ENCODE peak calls at places on chromosomes 7 and 10, in seven cellular contexts. One of them, this sample, is unnamed.

GRCh38 chr7:7099584-7100014 is 82.7 kb upstream of the C1GALT1 start:
- DNase-seq in foreskin fibroblast: peak
- DNase-seq in IMR-90: peak
- DNase-seq in CD8-positive, alpha-beta T cell: no peak
- DNase-seq in cardiac muscle cell: peak
- DNase-seq in Panc1: peak
- DNase-seq in A549: peak
- DNase-seq in this sample: peak

GRCh38 chr7:75861636-75862035 is 17.2 kb upstream of the RHBDD2 start:
- DNase-seq in foreskin fibroblast: no peak
- DNase-seq in IMR-90: peak
- DNase-seq in CD8-positive, alpha-beta T cell: no peak
- DNase-seq in cardiac muscle cell: peak
- DNase-seq in Panc1: no peak
- DNase-seq in A549: no peak
- DNase-seq in this sample: peak

GRCh38 chr7:26583094-26583493 is 281.3 kb downstream of the SKAP2 start:
- DNase-seq in foreskin fibroblast: no peak
- DNase-seq in IMR-90: no peak
- DNase-seq in CD8-positive, alpha-beta T cell: no peak
- DNase-seq in cardiac muscle cell: no peak
- DNase-seq in Panc1: no peak
- DNase-seq in A549: no peak
- DNase-seq in this sample: no peak

GRCh38 chr10:3889961-3890522 is 105.0 kb upstream of the KLF6 start:
- DNase-seq in foreskin fibroblast: peak
- DNase-seq in IMR-90: peak
- DNase-seq in CD8-positive, alpha-beta T cell: no peak
- DNase-seq in cardiac muscle cell: peak
- DNase-seq in Panc1: no peak
- DNase-seq in A549: peak
- DNase-seq in this sample: peak

GRCh38 chr7:134782121-134782623 is 2.7 kb downstream of the CALD1 start:
- DNase-seq in foreskin fibroblast: no peak
- DNase-seq in IMR-90: peak
- DNase-seq in CD8-positive, alpha-beta T cell: no peak
- DNase-seq in cardiac muscle cell: peak
- DNase-seq in Panc1: no peak
- DNase-seq in A549: no peak
- DNase-seq in this sample: peak

GRCh38 chr10:78383378-78383777 is 349.7 kb downstream of the RPS24 start:
- DNase-seq in foreskin fibroblast: no peak
- DNase-seq in IMR-90: no peak
- DNase-seq in CD8-positive, alpha-beta T cell: no peak
- DNase-seq in cardiac muscle cell: no peak
- DNase-seq in Panc1: no peak
- DNase-seq in A549: no peak
- DNase-seq in this sample: no peak

GRCh38 chr7:129688503-129689222 is 77.1 kb downstream of the NRF1 start:
- DNase-seq in foreskin fibroblast: no peak
- DNase-seq in IMR-90: no peak
- DNase-seq in CD8-positive, alpha-beta T cell: no peak
- DNase-seq in cardiac muscle cell: no peak
- DNase-seq in Panc1: no peak
- DNase-seq in A549: no peak
- DNase-seq in this sample: peak

GRCh38 chr7:27174077-27175004 is at the start of gene HOXA10:
- DNase-seq in foreskin fibroblast: no peak
- DNase-seq in IMR-90: no peak
- DNase-seq in CD8-positive, alpha-beta T cell: no peak
- DNase-seq in cardiac muscle cell: no peak
- DNase-seq in Panc1: no peak
- DNase-seq in A549: no peak
- DNase-seq in this sample: peak

GRCh38 chr7:142451346-142451745 is 193.5 kb upstream of the PRSS58 start:
- DNase-seq in foreskin fibroblast: no peak
- DNase-seq in IMR-90: no peak
- DNase-seq in CD8-positive, alpha-beta T cell: no peak
- DNase-seq in cardiac muscle cell: no peak
- DNase-seq in Panc1: no peak
- DNase-seq in A549: no peak
- DNase-seq in this sample: no peak

DNA sequence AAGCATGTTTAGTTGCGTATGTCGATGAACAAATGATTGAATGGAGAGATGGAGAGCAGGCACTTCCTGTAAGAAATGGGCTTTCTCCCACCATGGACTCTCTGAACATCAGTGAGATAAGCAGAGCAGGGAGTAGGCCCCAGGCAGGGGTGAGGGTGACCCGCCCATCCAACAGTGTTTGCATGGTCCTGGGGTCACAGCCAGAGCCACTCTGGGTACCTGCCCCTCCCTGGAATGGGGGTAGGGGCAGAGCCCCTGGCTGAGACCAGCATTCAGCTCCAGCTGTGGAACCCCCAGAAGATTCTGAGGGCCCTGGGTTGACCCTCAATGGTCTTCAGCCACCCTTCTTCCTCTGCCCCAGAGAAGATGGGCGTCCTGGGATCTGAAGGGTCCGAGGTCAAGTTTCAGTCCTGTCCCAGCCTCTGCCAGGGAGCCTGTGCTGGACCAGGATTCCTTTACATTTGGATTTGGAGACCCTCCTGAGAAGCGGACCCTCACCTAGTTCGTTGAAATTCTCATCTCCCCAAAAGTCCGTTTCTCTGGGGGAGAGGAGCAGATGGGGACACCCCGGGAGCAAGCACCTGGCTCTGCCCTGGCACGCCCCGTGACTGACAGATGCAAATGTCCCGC is 2.4 kb upstream of the FGF8 start:
- DNase-seq in foreskin fibroblast: no peak
- DNase-seq in IMR-90: no peak
- DNase-seq in CD8-positive, alpha-beta T cell: no peak
- DNase-seq in cardiac muscle cell: no peak
- DNase-seq in Panc1: no peak
- DNase-seq in A549: no peak
- DNase-seq in this sample: no peak
- H3K4me3 ChIP-seq in foreskin fibroblast: no peak
- H3K4me3 ChIP-seq in IMR-90: no peak
- H3K4me3 ChIP-seq in CD8-positive, alpha-beta T cell: no peak
- H3K4me3 ChIP-seq in cardiac muscle cell: peak
- H3K4me3 ChIP-seq in Panc1: no peak
- H3K4me3 ChIP-seq in A549: no peak
- H3K4me3 ChIP-seq in this sample: no peak

GRCh38 chr7:1348836-1349335 is 110.4 kb downstream of the MICALL2 start:
- DNase-seq in foreskin fibroblast: no peak
- DNase-seq in IMR-90: no peak
- DNase-seq in CD8-positive, alpha-beta T cell: no peak
- DNase-seq in cardiac muscle cell: no peak
- DNase-seq in Panc1: no peak
- DNase-seq in A549: no peak
- DNase-seq in this sample: no peak
- TF ChIP-seq CTCF in foreskin fibroblast: no peak
- TF ChIP-seq CTCF in IMR-90: no peak
- TF ChIP-seq CTCF in CD8-positive, alpha-beta T cell: no peak
- TF ChIP-seq CTCF in cardiac muscle cell: no peak
- TF ChIP-seq CTCF in Panc1: no peak
- TF ChIP-seq CTCF in A549: no peak
- TF ChIP-seq CTCF in this sample: no peak

GRCh38 chr7:121797283-121798037 is 75.5 kb upstream of the PTPRZ1 start:
- DNase-seq in foreskin fibroblast: no peak
- DNase-seq in IMR-90: no peak
- DNase-seq in CD8-positive, alpha-beta T cell: no peak
- DNase-seq in cardiac muscle cell: peak
- DNase-seq in Panc1: no peak
- DNase-seq in A549: no peak
- DNase-seq in this sample: peak
- H3K4me3 ChIP-seq in foreskin fibroblast: no peak
- H3K4me3 ChIP-seq in IMR-90: no peak
- H3K4me3 ChIP-seq in CD8-positive, alpha-beta T cell: no peak
- H3K4me3 ChIP-seq in cardiac muscle cell: no peak
- H3K4me3 ChIP-seq in Panc1: no peak
- H3K4me3 ChIP-seq in A549: no peak
- H3K4me3 ChIP-seq in this sample: no peak

GRCh38 chr10:63819753-63820347 is 298.6 kb downstream of the REEP3 start:
- DNase-seq in foreskin fibroblast: peak
- DNase-seq in IMR-90: peak
- DNase-seq in CD8-positive, alpha-beta T cell: no peak
- DNase-seq in cardiac muscle cell: peak
- DNase-seq in Panc1: peak
- DNase-seq in A549: peak
- DNase-seq in this sample: peak
- TF ChIP-seq CTCF in foreskin fibroblast: peak
- TF ChIP-seq CTCF in IMR-90: peak
- TF ChIP-seq CTCF in CD8-positive, alpha-beta T cell: no peak
- TF ChIP-seq CTCF in cardiac muscle cell: peak
- TF ChIP-seq CTCF in Panc1: peak
- TF ChIP-seq CTCF in A549: peak
- TF ChIP-seq CTCF in this sample: peak

DNA sequence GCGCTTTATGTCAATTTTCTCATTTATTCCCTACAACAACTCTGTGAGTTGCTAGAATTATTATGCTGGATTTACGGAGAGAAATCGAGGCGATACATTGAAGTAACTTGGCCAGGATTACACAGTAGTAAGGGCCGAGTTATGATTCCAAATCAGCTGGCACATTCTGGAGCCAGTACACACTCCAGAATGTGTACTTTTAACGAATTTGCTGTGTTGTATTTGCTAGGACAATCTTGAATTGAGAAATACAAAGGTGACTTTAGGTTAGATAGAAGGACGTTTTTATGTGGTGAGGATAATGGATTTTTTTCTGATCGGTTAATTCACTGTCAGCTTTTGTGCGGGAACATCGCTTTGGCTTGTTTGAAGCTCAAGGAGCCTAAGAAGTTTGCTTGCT is 1.4 kb downstream of the ATRNL1 start:
- DNase-seq in foreskin fibroblast: no peak
- DNase-seq in IMR-90: no peak
- DNase-seq in CD8-positive, alpha-beta T cell: no peak
- DNase-seq in cardiac muscle cell: no peak
- DNase-seq in Panc1: no peak
- DNase-seq in A549: no peak
- DNase-seq in this sample: no peak
- H3K4me3 ChIP-seq in foreskin fibroblast: no peak
- H3K4me3 ChIP-seq in IMR-90: no peak
- H3K4me3 ChIP-seq in CD8-positive, alpha-beta T cell: no peak
- H3K4me3 ChIP-seq in cardiac muscle cell: peak
- H3K4me3 ChIP-seq in Panc1: peak
- H3K4me3 ChIP-seq in A549: no peak
- H3K4me3 ChIP-seq in this sample: no peak

DNA sequence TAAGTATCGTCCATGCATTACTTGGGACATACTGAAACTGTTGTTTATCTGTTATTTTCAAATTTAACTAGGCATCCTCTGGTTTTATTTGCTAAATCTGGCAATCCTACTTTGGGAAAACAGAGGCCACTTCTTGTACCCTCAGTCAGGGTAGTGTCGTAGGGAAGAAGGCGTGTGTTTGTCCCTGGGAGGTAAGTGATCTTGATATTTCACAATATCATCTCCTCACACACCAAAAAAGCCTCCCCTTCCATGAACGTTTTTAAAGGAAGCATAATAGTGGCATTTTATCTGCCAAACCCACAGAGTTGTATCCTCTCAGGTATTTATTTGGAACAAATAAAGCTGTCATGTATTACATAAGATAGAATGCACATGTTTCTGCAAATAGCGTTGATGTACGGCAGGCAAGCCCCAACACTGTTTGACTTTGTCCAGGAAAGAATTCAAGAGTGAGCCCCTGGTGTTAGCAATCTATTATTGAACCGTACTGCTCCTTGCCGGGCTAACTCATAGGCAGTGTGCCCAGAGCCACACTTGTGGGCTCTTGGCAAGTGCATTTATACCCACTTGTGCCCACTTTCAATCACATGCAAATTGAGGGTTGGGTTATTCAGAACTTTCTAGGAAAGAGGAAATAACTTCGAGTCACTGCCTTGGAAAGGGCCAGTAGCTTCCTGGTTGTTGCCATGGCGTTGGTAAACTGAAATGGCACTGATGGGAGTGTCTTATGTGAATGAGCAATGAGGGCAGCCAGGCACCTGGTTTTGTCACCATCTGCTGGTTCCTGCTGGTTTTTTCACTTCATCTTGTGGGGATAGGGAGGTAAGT is 266.0 kb downstream of the USP6NL start:
- DNase-seq in foreskin fibroblast: peak
- DNase-seq in IMR-90: no peak
- DNase-seq in CD8-positive, alpha-beta T cell: no peak
- DNase-seq in cardiac muscle cell: peak
- DNase-seq in Panc1: no peak
- DNase-seq in A549: no peak
- DNase-seq in this sample: no peak
- TF ChIP-seq CTCF in foreskin fibroblast: no peak
- TF ChIP-seq CTCF in IMR-90: no peak
- TF ChIP-seq CTCF in CD8-positive, alpha-beta T cell: no peak
- TF ChIP-seq CTCF in cardiac muscle cell: no peak
- TF ChIP-seq CTCF in Panc1: no peak
- TF ChIP-seq CTCF in A549: no peak
- TF ChIP-seq CTCF in this sample: no peak

GRCh38 chr7:86995052-86995725 is 64.3 kb downstream of the ELAPOR2 start:
- DNase-seq in foreskin fibroblast: no peak
- DNase-seq in IMR-90: no peak
- DNase-seq in CD8-positive, alpha-beta T cell: no peak
- DNase-seq in cardiac muscle cell: no peak
- DNase-seq in Panc1: no peak
- DNase-seq in A549: no peak
- DNase-seq in this sample: no peak

GRCh38 chr7:86991093-86991769 is 68.2 kb downstream of the ELAPOR2 start:
- DNase-seq in foreskin fibroblast: no peak
- DNase-seq in IMR-90: no peak
- DNase-seq in CD8-positive, alpha-beta T cell: no peak
- DNase-seq in cardiac muscle cell: no peak
- DNase-seq in Panc1: no peak
- DNase-seq in A549: no peak
- DNase-seq in this sample: no peak

GRCh38 chr7:86991844-86992243 is 67.6 kb downstream of the ELAPOR2 start:
- DNase-seq in foreskin fibroblast: no peak
- DNase-seq in IMR-90: no peak
- DNase-seq in CD8-positive, alpha-beta T cell: no peak
- DNase-seq in cardiac muscle cell: no peak
- DNase-seq in Panc1: no peak
- DNase-seq in A549: no peak
- DNase-seq in this sample: peak

GRCh38 chr7:86989407-86989806 is 70.0 kb downstream of the ELAPOR2 start:
- DNase-seq in foreskin fibroblast: no peak
- DNase-seq in IMR-90: no peak
- DNase-seq in CD8-positive, alpha-beta T cell: no peak
- DNase-seq in cardiac muscle cell: no peak
- DNase-seq in Panc1: no peak
- DNase-seq in A549: no peak
- DNase-seq in this sample: no peak
- H3K4me3 ChIP-seq in foreskin fibroblast: no peak
- H3K4me3 ChIP-seq in IMR-90: no peak
- H3K4me3 ChIP-seq in CD8-positive, alpha-beta T cell: no peak
- H3K4me3 ChIP-seq in cardiac muscle cell: no peak
- H3K4me3 ChIP-seq in Panc1: no peak
- H3K4me3 ChIP-seq in A549: no peak
- H3K4me3 ChIP-seq in this sample: no peak

GRCh38 chr7:3722396-3722846 is 421.4 kb downstream of the SDK1 start:
- DNase-seq in foreskin fibroblast: peak
- DNase-seq in IMR-90: peak
- DNase-seq in CD8-positive, alpha-beta T cell: peak
- DNase-seq in cardiac muscle cell: peak
- DNase-seq in Panc1: no peak
- DNase-seq in A549: peak
- DNase-seq in this sample: no peak
- TF ChIP-seq CTCF in foreskin fibroblast: no peak
- TF ChIP-seq CTCF in IMR-90: no peak
- TF ChIP-seq CTCF in CD8-positive, alpha-beta T cell: no peak
- TF ChIP-seq CTCF in cardiac muscle cell: peak
- TF ChIP-seq CTCF in Panc1: peak
- TF ChIP-seq CTCF in A549: peak
- TF ChIP-seq CTCF in this sample: no peak